ENCODE peak calls at places on chromosomes 12 and 14, in ten cellular contexts. One of them, this sample, is unnamed.

GRCh38 chr14:31449971-31450610 is 7.2 kb downstream of the DTD2 start:
- DNase-seq in SK-N-SH: peak; percentile 65
- DNase-seq in WERI-Rb-1: no peak
- DNase-seq in tibial artery: no peak
- DNase-seq in HepG2: peak; percentile 68
- DNase-seq in cardiac muscle cell: peak; percentile 65
- DNase-seq in caudate nucleus: no peak
- DNase-seq in pancreas: no peak
- DNase-seq in hepatocyte: peak; percentile 33
- DNase-seq in neural progenitor cell: peak; percentile 9
- DNase-seq in this sample: peak; percentile 29

GRCh38 chr14:101444116-101444515 is 117.2 kb upstream of the DIO3 start:
- DNase-seq in pancreas: no peak
- DNase-seq in hepatocyte: no peak
- DNase-seq in tibial artery: no peak
- DNase-seq in WERI-Rb-1: no peak
- DNase-seq in caudate nucleus: no peak
- DNase-seq in SK-N-SH: no peak
- DNase-seq in neural progenitor cell: no peak
- DNase-seq in cardiac muscle cell: no peak
- DNase-seq in HepG2: no peak
- DNase-seq in this sample: peak; percentile 75

GRCh38 chr14:106083082-106083481 is 556.7 kb downstream of the TMEM121 start:
- DNase-seq in tibial artery: no peak
- DNase-seq in pancreas: no peak
- DNase-seq in SK-N-SH: no peak
- DNase-seq in HepG2: no peak
- DNase-seq in hepatocyte: no peak
- DNase-seq in caudate nucleus: no peak
- DNase-seq in neural progenitor cell: no peak
- DNase-seq in cardiac muscle cell: no peak
- DNase-seq in WERI-Rb-1: no peak
- DNase-seq in this sample: peak; percentile 35

GRCh38 chr12:100359822-100360221 is 2.9 kb downstream of the SLC17A8 start:
- DNase-seq in caudate nucleus: no peak
- DNase-seq in SK-N-SH: no peak
- DNase-seq in HepG2: no peak
- DNase-seq in tibial artery: no peak
- DNase-seq in neural progenitor cell: no peak
- DNase-seq in WERI-Rb-1: no peak
- DNase-seq in cardiac muscle cell: peak; percentile 19
- DNase-seq in pancreas: no peak
- DNase-seq in hepatocyte: peak; percentile 18
- DNase-seq in this sample: peak; percentile 18

GRCh38 chr12:6336079-6336858 is 5.6 kb downstream of the TNFRSF1A start:
- DNase-seq in caudate nucleus: no peak
- DNase-seq in tibial artery: peak; percentile 97
- DNase-seq in HepG2: peak; percentile 94
- DNase-seq in hepatocyte: peak; percentile 97
- DNase-seq in WERI-Rb-1: peak; percentile 92
- DNase-seq in cardiac muscle cell: peak; percentile 100
- DNase-seq in neural progenitor cell: peak; percentile 96
- DNase-seq in pancreas: peak; percentile 95
- DNase-seq in SK-N-SH: peak; percentile 74
- DNase-seq in this sample: peak; percentile 97

GRCh38 chr14:31943861-31944255 is 133.2 kb upstream of the ARHGAP5 start:
- DNase-seq in cardiac muscle cell: no peak
- DNase-seq in SK-N-SH: no peak
- DNase-seq in hepatocyte: no peak
- DNase-seq in pancreas: no peak
- DNase-seq in tibial artery: no peak
- DNase-seq in HepG2: no peak
- DNase-seq in caudate nucleus: no peak
- DNase-seq in WERI-Rb-1: no peak
- DNase-seq in neural progenitor cell: no peak
- DNase-seq in this sample: no peak

GRCh38 chr12:29519585-29520182 is 22.2 kb upstream of the OVCH1 start:
- DNase-seq in caudate nucleus: no peak
- DNase-seq in neural progenitor cell: peak; percentile 44
- DNase-seq in hepatocyte: peak; percentile 60
- DNase-seq in cardiac muscle cell: peak; percentile 79
- DNase-seq in SK-N-SH: peak; percentile 32
- DNase-seq in tibial artery: no peak
- DNase-seq in WERI-Rb-1: peak; percentile 9
- DNase-seq in pancreas: no peak
- DNase-seq in HepG2: peak; percentile 28
- DNase-seq in this sample: peak; percentile 20

GRCh38 chr12:14689996-14690395 is 6.4 kb downstream of the GUCY2C start:
- DNase-seq in caudate nucleus: no peak
- DNase-seq in WERI-Rb-1: no peak
- DNase-seq in tibial artery: no peak
- DNase-seq in SK-N-SH: no peak
- DNase-seq in pancreas: no peak
- DNase-seq in HepG2: no peak
- DNase-seq in neural progenitor cell: no peak
- DNase-seq in hepatocyte: no peak
- DNase-seq in cardiac muscle cell: no peak
- DNase-seq in this sample: no peak

GRCh38 chr12:49442915-49443314 is 75.7 kb downstream of the SPATS2 start:
- DNase-seq in cardiac muscle cell: no peak
- DNase-seq in tibial artery: no peak
- DNase-seq in hepatocyte: no peak
- DNase-seq in SK-N-SH: no peak
- DNase-seq in caudate nucleus: no peak
- DNase-seq in HepG2: no peak
- DNase-seq in pancreas: no peak
- DNase-seq in WERI-Rb-1: no peak
- DNase-seq in neural progenitor cell: no peak
- DNase-seq in this sample: no peak

GRCh38 chr12:53667080-53667479 is 8.8 kb downstream of the ATP5MC2 start:
- DNase-seq in neural progenitor cell: no peak
- DNase-seq in pancreas: no peak
- DNase-seq in hepatocyte: no peak
- DNase-seq in WERI-Rb-1: no peak
- DNase-seq in tibial artery: no peak
- DNase-seq in SK-N-SH: no peak
- DNase-seq in HepG2: no peak
- DNase-seq in caudate nucleus: no peak
- DNase-seq in cardiac muscle cell: no peak
- DNase-seq in this sample: no peak
- H3K27ac ChIP-seq in neural progenitor cell: no peak overlapping the region
- H3K27ac ChIP-seq in pancreas: no peak overlapping the region
- H3K27ac ChIP-seq in hepatocyte: no peak overlapping the region
- H3K27ac ChIP-seq in WERI-Rb-1: no peak overlapping the region
- H3K27ac ChIP-seq in tibial artery: peak overlapping the region; percentile 43
- H3K27ac ChIP-seq in SK-N-SH: no peak overlapping the region
- H3K27ac ChIP-seq in HepG2: no peak overlapping the region
- H3K27ac ChIP-seq in caudate nucleus: no peak overlapping the region
- H3K27ac ChIP-seq in cardiac muscle cell: no peak overlapping the region
- H3K27ac ChIP-seq in this sample: peak overlapping the region; percentile 42

DNA sequence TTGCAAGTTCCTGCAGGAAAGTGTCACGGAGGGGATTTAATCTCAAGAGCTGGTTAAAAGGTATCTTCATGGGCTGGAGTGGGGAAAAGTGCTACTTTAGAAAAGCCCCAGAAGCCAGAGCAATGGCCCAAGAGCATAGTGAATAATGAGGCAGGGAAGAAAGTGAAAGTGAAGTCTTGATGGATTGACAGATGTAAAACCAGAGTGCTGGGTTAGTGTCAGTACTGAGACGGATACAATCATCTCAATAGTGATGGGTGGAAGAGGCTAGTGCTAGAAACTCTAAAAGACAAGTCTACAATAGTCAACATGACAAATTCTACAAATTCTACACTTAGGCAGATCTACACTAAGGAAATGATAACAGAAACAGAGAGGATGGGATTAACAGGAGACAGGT is 68.1 kb downstream of the CIT start:
- DNase-seq in tibial artery: no peak
- DNase-seq in hepatocyte: no peak
- DNase-seq in neural progenitor cell: no peak
- DNase-seq in SK-N-SH: no peak
- DNase-seq in cardiac muscle cell: no peak
- DNase-seq in caudate nucleus: no peak
- DNase-seq in HepG2: no peak
- DNase-seq in WERI-Rb-1: no peak
- DNase-seq in pancreas: no peak
- DNase-seq in this sample: no peak
- H3K27ac ChIP-seq in tibial artery: no peak overlapping the region
- H3K27ac ChIP-seq in hepatocyte: no peak overlapping the region
- H3K27ac ChIP-seq in neural progenitor cell: no peak overlapping the region
- H3K27ac ChIP-seq in SK-N-SH: no peak overlapping the region
- H3K27ac ChIP-seq in cardiac muscle cell: no peak overlapping the region
- H3K27ac ChIP-seq in caudate nucleus: no peak overlapping the region
- H3K27ac ChIP-seq in HepG2: no peak overlapping the region
- H3K27ac ChIP-seq in WERI-Rb-1: no peak overlapping the region
- H3K27ac ChIP-seq in pancreas: no peak overlapping the region
- H3K27ac ChIP-seq in this sample: no peak overlapping the region

GRCh38 chr14:93035917-93036651 is 79.6 kb downstream of the ITPK1 start:
- DNase-seq in pancreas: no peak
- DNase-seq in neural progenitor cell: peak; percentile 40
- DNase-seq in tibial artery: no peak
- DNase-seq in HepG2: peak; percentile 91
- DNase-seq in WERI-Rb-1: no peak
- DNase-seq in SK-N-SH: no peak
- DNase-seq in cardiac muscle cell: peak; percentile 76
- DNase-seq in hepatocyte: peak; percentile 61
- DNase-seq in caudate nucleus: peak; percentile 52
- DNase-seq in this sample: peak; percentile 76

GRCh38 chr14:93039649-93040315 is 75.9 kb downstream of the ITPK1 start:
- DNase-seq in caudate nucleus: no peak
- DNase-seq in cardiac muscle cell: no peak
- DNase-seq in pancreas: no peak
- DNase-seq in hepatocyte: no peak
- DNase-seq in tibial artery: no peak
- DNase-seq in WERI-Rb-1: no peak
- DNase-seq in neural progenitor cell: no peak
- DNase-seq in HepG2: no peak
- DNase-seq in SK-N-SH: no peak
- DNase-seq in this sample: no peak

GRCh38 chr14:93036652-93037341 is 78.9 kb downstream of the ITPK1 start:
- DNase-seq in caudate nucleus: peak; percentile 39
- DNase-seq in cardiac muscle cell: peak; percentile 70
- DNase-seq in WERI-Rb-1: no peak
- DNase-seq in HepG2: peak; percentile 69
- DNase-seq in hepatocyte: no peak
- DNase-seq in tibial artery: no peak
- DNase-seq in neural progenitor cell: peak; percentile 80
- DNase-seq in SK-N-SH: no peak
- DNase-seq in pancreas: no peak
- DNase-seq in this sample: no peak

GRCh38 chr14:93035585-93035916 is 80.2 kb downstream of the ITPK1 start:
- DNase-seq in neural progenitor cell: no peak
- DNase-seq in SK-N-SH: no peak
- DNase-seq in hepatocyte: no peak
- DNase-seq in caudate nucleus: no peak
- DNase-seq in cardiac muscle cell: no peak
- DNase-seq in HepG2: no peak
- DNase-seq in pancreas: no peak
- DNase-seq in WERI-Rb-1: no peak
- DNase-seq in tibial artery: no peak
- DNase-seq in this sample: no peak

GRCh38 chr14:93037354-93037753 is 78.4 kb downstream of the ITPK1 start:
- DNase-seq in hepatocyte: no peak
- DNase-seq in neural progenitor cell: no peak
- DNase-seq in SK-N-SH: no peak
- DNase-seq in HepG2: no peak
- DNase-seq in pancreas: no peak
- DNase-seq in tibial artery: no peak
- DNase-seq in WERI-Rb-1: no peak
- DNase-seq in caudate nucleus: no peak
- DNase-seq in cardiac muscle cell: no peak
- DNase-seq in this sample: no peak
- H3K27ac ChIP-seq in hepatocyte: peak overlapping the region; percentile 89
- H3K27ac ChIP-seq in neural progenitor cell: no peak overlapping the region
- H3K27ac ChIP-seq in SK-N-SH: no peak overlapping the region
- H3K27ac ChIP-seq in HepG2: peak overlapping the region; percentile 64
- H3K27ac ChIP-seq in pancreas: no peak overlapping the region
- H3K27ac ChIP-seq in tibial artery: peak overlapping the region; percentile 66
- H3K27ac ChIP-seq in WERI-Rb-1: no peak overlapping the region
- H3K27ac ChIP-seq in caudate nucleus: peak overlapping the region; percentile 99
- H3K27ac ChIP-seq in cardiac muscle cell: peak overlapping the region; percentile 83
- H3K27ac ChIP-seq in this sample: peak overlapping the region; percentile 85

GRCh38 chr12:89160716-89161123 is 191.6 kb downstream of the DUSP6 start:
- DNase-seq in caudate nucleus: no peak
- DNase-seq in SK-N-SH: peak; percentile 14
- DNase-seq in WERI-Rb-1: no peak
- DNase-seq in cardiac muscle cell: peak; percentile 63
- DNase-seq in tibial artery: peak; percentile 66
- DNase-seq in neural progenitor cell: no peak
- DNase-seq in HepG2: no peak
- DNase-seq in hepatocyte: peak; percentile 28
- DNase-seq in pancreas: peak; percentile 22
- DNase-seq in this sample: peak; percentile 71
- H3K27ac ChIP-seq in caudate nucleus: no peak overlapping the region
- H3K27ac ChIP-seq in SK-N-SH: peak overlapping the region; percentile 71
- H3K27ac ChIP-seq in WERI-Rb-1: no peak overlapping the region
- H3K27ac ChIP-seq in cardiac muscle cell: no peak overlapping the region
- H3K27ac ChIP-seq in tibial artery: no peak overlapping the region
- H3K27ac ChIP-seq in neural progenitor cell: no peak overlapping the region
- H3K27ac ChIP-seq in HepG2: no peak overlapping the region
- H3K27ac ChIP-seq in hepatocyte: no peak overlapping the region
- H3K27ac ChIP-seq in pancreas: no peak overlapping the region
- H3K27ac ChIP-seq in this sample: no peak overlapping the region

DNA sequence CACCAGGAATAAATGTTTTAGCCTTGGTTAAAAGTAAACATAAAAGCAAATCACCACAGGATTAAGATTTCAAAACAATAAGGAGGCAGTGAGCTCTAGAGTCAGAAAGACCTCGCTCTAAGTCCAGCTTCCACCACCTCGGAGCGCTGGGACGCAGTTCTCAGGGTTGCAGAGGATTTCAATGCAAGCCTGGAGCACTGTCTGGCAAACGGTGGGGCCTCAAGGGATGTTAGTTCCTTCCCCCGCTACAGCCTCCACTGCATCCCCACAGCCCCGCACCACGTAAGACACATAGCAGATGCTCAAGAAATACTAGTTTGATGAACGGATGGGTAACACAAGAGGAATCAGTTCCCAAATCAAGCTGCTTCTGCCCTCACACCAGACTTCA is 39.3 kb upstream of the TMCC3 start:
- DNase-seq in caudate nucleus: no peak
- DNase-seq in tibial artery: no peak
- DNase-seq in hepatocyte: no peak
- DNase-seq in SK-N-SH: no peak
- DNase-seq in cardiac muscle cell: peak; percentile 45
- DNase-seq in HepG2: no peak
- DNase-seq in pancreas: no peak
- DNase-seq in WERI-Rb-1: no peak
- DNase-seq in neural progenitor cell: no peak
- DNase-seq in this sample: no peak
- H3K27ac ChIP-seq in caudate nucleus: no peak overlapping the region
- H3K27ac ChIP-seq in tibial artery: peak overlapping the region; percentile 73
- H3K27ac ChIP-seq in hepatocyte: peak overlapping the region; percentile 31
- H3K27ac ChIP-seq in SK-N-SH: no peak overlapping the region
- H3K27ac ChIP-seq in cardiac muscle cell: no peak overlapping the region
- H3K27ac ChIP-seq in HepG2: no peak overlapping the region
- H3K27ac ChIP-seq in pancreas: no peak overlapping the region
- H3K27ac ChIP-seq in WERI-Rb-1: no peak overlapping the region
- H3K27ac ChIP-seq in neural progenitor cell: no peak overlapping the region
- H3K27ac ChIP-seq in this sample: no peak overlapping the region